ENCODE peak calls at places on chromosomes 6 and 20, in ten cellular contexts. X is AG09309; L is uterus; P is retinal pigment epithelial cell; V is osteocyte; Z is naive thymus-derived CD4-positive, alpha-beta T cell; I is HuH-7.5; F is NCI-H2171 treated with DMSO at 0.1 percent for 48 hours; E is posterior cingulate gyrus; J is amygdala. R is an unnamed sample.

GRCh38 chr20:41177636-41178035 is 40.3 kb downstream of the PLCG1 start:
- DNase-seq in X (peak; percentile 89), L (peak; percentile 50), P (peak; percentile 81), V (peak; percentile 87), Z (no peak), I (no peak), F (no peak), E (no peak), J (peak; percentile 57), R (peak; percentile 97)

GRCh38 chr20:40865095-40865494 is 163.5 kb upstream of the TOP1 start:
- DNase-seq in X (no peak), L (no peak), P (no peak), V (no peak), Z (no peak), I (no peak), F (no peak), E (no peak), J (no peak), R (no peak)

GRCh38 chr6:169185692-169186485 is 67.8 kb downstream of the THBS2 start:
- DNase-seq in X (no peak), L (no peak), P (no peak), V (peak; percentile 75), Z (no peak), I (no peak), F (no peak), E (no peak), J (no peak), R (no peak)

GRCh38 chr6:113291751-113292445 is 565.2 kb upstream of the MARCKS start:
- DNase-seq in X (no peak), L (no peak), P (no peak), V (no peak), Z (no peak), I (no peak), F (no peak), E (peak; percentile 39), J (peak; percentile 55), R (no peak)

GRCh38 chr6:109002100-109002697 is 92.4 kb downstream of the SESN1 start:
- DNase-seq in X (peak; percentile 18), L (no peak), P (no peak), V (no peak), Z (no peak), I (no peak), F (no peak), E (no peak), J (no peak), R (no peak)

GRCh38 chr6:42339991-42340401 is 111.7 kb downstream of the TRERF1 start:
- DNase-seq in X (no peak), L (no peak), P (no peak), V (no peak), Z (no peak), I (no peak), F (no peak), E (no peak), J (no peak), R (no peak)

GRCh38 chr20:36114707-36115106 is 39.8 kb upstream of the EPB41L1 start:
- DNase-seq in X (no peak), L (no peak), P (no peak), V (no peak), Z (no peak), I (no peak), F (no peak), E (no peak), J (no peak), R (no peak)

GRCh38 chr20:50242863-50243609 is 52.4 kb downstream of the CEBPB start:
- DNase-seq in X (no peak), L (no peak), P (peak; percentile 74), V (no peak), Z (no peak), I (no peak), F (no peak), E (peak; percentile 59), J (peak; percentile 79), R (no peak)

GRCh38 chr20:45052698-45053440 is 48.1 kb downstream of the KCNS1 start:
- DNase-seq in X (peak; percentile 77), L (no peak), P (no peak), V (no peak), Z (peak; percentile 12), I (no peak), F (no peak), E (no peak), J (peak; percentile 10), R (no peak)

GRCh38 chr6:16413399-16413798 is 175.0 kb downstream of the GMPR start:
- DNase-seq in X (no peak), L (no peak), P (no peak), V (no peak), Z (no peak), I (no peak), F (no peak), E (no peak), J (no peak), R (no peak)

GRCh38 chr6:10875026-10875425 is 6.8 kb downstream of the GCM2 start:
- DNase-seq in X (no peak), L (no peak), P (no peak), V (no peak), Z (no peak), I (no peak), F (no peak), E (no peak), J (no peak), R (no peak)

GRCh38 chr6:122869437-122870024 is 80.5 kb downstream of the SMPDL3A start:
- DNase-seq in X (no peak), L (peak; percentile 14), P (peak; percentile 18), V (no peak), Z (no peak), I (peak; percentile 23), F (peak; percentile 88), E (peak; percentile 31), J (peak; percentile 8), R (no peak)

GRCh38 chr6:148509789-148510581 is 167.3 kb downstream of the SASH1 start:
- DNase-seq in X (peak; percentile 98), L (peak; percentile 48), P (peak; percentile 91), V (no peak), Z (no peak), I (no peak), F (peak; percentile 79), E (no peak), J (no peak), R (no peak)

GRCh38 chr20:574297-574942 is 30.8 kb upstream of the CSNK2A1 start:
- DNase-seq in X (no peak), L (no peak), P (no peak), V (no peak), Z (no peak), I (no peak), F (peak; percentile 97), E (no peak), J (no peak), R (no peak)

GRCh38 chr6:56356431-56356830 is 109.1 kb upstream of the COL21A1 start:
- DNase-seq in X (no peak), L (no peak), P (no peak), V (no peak), Z (no peak), I (no peak), F (peak; percentile 8), E (no peak), J (no peak), R (no peak)

GRCh38 chr20:10315138-10315537 is 96.5 kb downstream of the SNAP25 start:
- DNase-seq in X (no peak), L (no peak), P (no peak), V (no peak), Z (no peak), I (no peak), F (no peak), E (no peak), J (no peak), R (no peak)

GRCh38 chr6:32190054-32190945 is at the start of gene PBX2:
- DNase-seq in X (peak; percentile 67), L (peak; percentile 91), P (peak; percentile 59), V (no peak), Z (peak; percentile 79), I (peak; percentile 66), F (peak; percentile 90), E (peak; percentile 82), J (peak; percentile 91), R (peak; percentile 66)

GRCh38 chr6:66054967-66055366 is 347.9 kb upstream of the EYS start:
- DNase-seq in X (no peak), L (no peak), P (no peak), V (no peak), Z (no peak), I (no peak), F (no peak), E (no peak), J (no peak), R (no peak)

GRCh38 chr6:40558102-40558501 is 29.1 kb downstream of the LRFN2 start:
- DNase-seq in X (no peak), L (no peak), P (no peak), V (no peak), Z (no peak), I (no peak), F (no peak), E (no peak), J (no peak), R (no peak)

GRCh38 chr20:62088258-62089127 is 22.8 kb upstream of the TAF4 start:
- DNase-seq in X (no peak), L (no peak), P (peak; percentile 41), V (no peak), Z (no peak), I (no peak), F (no peak), E (no peak), J (no peak), R (no peak)

R was measured in ascending aorta.